ENCODE peak calls at places on chromosome 11, in four cellular contexts. One of them, this sample, is unnamed. For H3K27me3, the result is how much of the 10 kb centered on the place peaks cover.

GRCh38 chr11:2592559-2593392 is 107.0 kb downstream of the KCNQ1OT1 start:
- DNase-seq in pancreas: peak
- DNase-seq in Panc1: no peak
- DNase-seq in left ventricle myocardium inferior: no peak
- DNase-seq in this sample: no peak

GRCh38 chr11:36304349-36304748 is 8.3 kb downstream of the PRR5L start:
- DNase-seq in Panc1: no peak
- DNase-seq in pancreas: no peak
- DNase-seq in left ventricle myocardium inferior: no peak
- DNase-seq in this sample: no peak

GRCh38 chr11:57527056-57527631 is 3.4 kb downstream of the TIMM10 start:
- DNase-seq in left ventricle myocardium inferior: peak
- DNase-seq in Panc1: peak
- DNase-seq in pancreas: peak
- DNase-seq in this sample: peak

GRCh38 chr11:8373519-8374432 is 110.1 kb upstream of the LMO1 start:
- DNase-seq in pancreas: no peak
- DNase-seq in Panc1: no peak
- DNase-seq in left ventricle myocardium inferior: no peak
- DNase-seq in this sample: no peak

GRCh38 chr11:78227906-78228305 is 39.2 kb downstream of the USP35 start:
- DNase-seq in left ventricle myocardium inferior: no peak
- DNase-seq in Panc1: no peak
- DNase-seq in pancreas: no peak
- DNase-seq in this sample: no peak

GRCh38 chr11:85776951-85777602 is 33.9 kb downstream of the SYTL2 start:
- DNase-seq in left ventricle myocardium inferior: no peak
- DNase-seq in Panc1: no peak
- DNase-seq in pancreas: no peak
- DNase-seq in this sample: no peak

GRCh38 chr11:34356576-34356917 is 1.3 kb downstream of the ABTB2 start:
- DNase-seq in pancreas: no peak
- DNase-seq in left ventricle myocardium inferior: peak
- DNase-seq in Panc1: no peak
- DNase-seq in this sample: no peak

GRCh38 chr11:92826136-92826535 is 143.3 kb upstream of the MTNR1B start:
- DNase-seq in pancreas: no peak
- DNase-seq in left ventricle myocardium inferior: no peak
- DNase-seq in Panc1: no peak
- DNase-seq in this sample: no peak

GRCh38 chr11:118621071-118621815 is 13.8 kb downstream of the PHLDB1 start:
- DNase-seq in left ventricle myocardium inferior: peak
- DNase-seq in pancreas: no peak
- DNase-seq in Panc1: no peak
- DNase-seq in this sample: peak

GRCh38 chr11:65432686-65433582 is 10.3 kb downstream of the NEAT1 start:
- DNase-seq in Panc1: no peak
- DNase-seq in pancreas: no peak
- DNase-seq in left ventricle myocardium inferior: no peak
- DNase-seq in this sample: peak

GRCh38 chr11:72395993-72396392 is 38.3 kb downstream of the CLPB start:
- DNase-seq in pancreas: no peak
- DNase-seq in left ventricle myocardium inferior: no peak
- DNase-seq in Panc1: no peak
- DNase-seq in this sample: no peak

GRCh38 chr11:46345131-46345597 is 2.1 kb upstream of the DGKZ start:
- DNase-seq in pancreas: no peak
- DNase-seq in Panc1: no peak
- DNase-seq in left ventricle myocardium inferior: peak
- DNase-seq in this sample: no peak

GRCh38 chr11:6321961-6322362 is 1.7 kb upstream of the CAVIN3 start:
- DNase-seq in Panc1: peak
- DNase-seq in pancreas: no peak
- DNase-seq in left ventricle myocardium inferior: no peak
- DNase-seq in this sample: no peak

GRCh38 chr11:29159552-29160465 is 857.0 kb downstream of the KCNA4 start:
- DNase-seq in left ventricle myocardium inferior: no peak
- DNase-seq in Panc1: peak
- DNase-seq in pancreas: peak
- DNase-seq in this sample: peak

GRCh38 chr11:74001822-74002286 is 7.0 kb downstream of the UCP3 start:
- DNase-seq in Panc1: no peak
- DNase-seq in left ventricle myocardium inferior: no peak
- DNase-seq in pancreas: no peak
- DNase-seq in this sample: no peak

GRCh38 chr11:43574949-43575915 is 105.3 kb upstream of the HSD17B12 start:
- DNase-seq in pancreas: peak
- DNase-seq in Panc1: no peak
- DNase-seq in left ventricle myocardium inferior: peak
- DNase-seq in this sample: no peak

GRCh38 chr11:68150029-68150428 is 28.8 kb upstream of the CHKA start:
- DNase-seq in pancreas: peak
- DNase-seq in Panc1: no peak
- DNase-seq in left ventricle myocardium inferior: no peak
- DNase-seq in this sample: peak

GRCh38 chr11:121936781-121937447 is 179.1 kb downstream of the BLID start:
- DNase-seq in pancreas: no peak
- DNase-seq in Panc1: no peak
- DNase-seq in left ventricle myocardium inferior: no peak
- DNase-seq in this sample: no peak

GRCh38 chr11:112881461-112881860 is 79.8 kb upstream of the NCAM1 start:
- DNase-seq in pancreas: peak
- DNase-seq in Panc1: no peak
- DNase-seq in left ventricle myocardium inferior: peak
- DNase-seq in this sample: peak

GRCh38 chr11:95692526-95693270 is 96.9 kb downstream of the FAM76B start:
- DNase-seq in left ventricle myocardium inferior: no peak
- DNase-seq in Panc1: no peak
- DNase-seq in pancreas: no peak
- DNase-seq in this sample: no peak

GRCh38 chr11:21564813-21565212 is 628.1 kb upstream of the ANO5 start:
- DNase-seq in Panc1: no peak
- DNase-seq in left ventricle myocardium inferior: no peak
- DNase-seq in pancreas: no peak
- DNase-seq in this sample: no peak
- H3K27me3 ChIP-seq in Panc1: under half
- H3K27me3 ChIP-seq in left ventricle myocardium inferior: under half
- H3K27me3 ChIP-seq in pancreas: under half
- H3K27me3 ChIP-seq in this sample: under half

DNA sequence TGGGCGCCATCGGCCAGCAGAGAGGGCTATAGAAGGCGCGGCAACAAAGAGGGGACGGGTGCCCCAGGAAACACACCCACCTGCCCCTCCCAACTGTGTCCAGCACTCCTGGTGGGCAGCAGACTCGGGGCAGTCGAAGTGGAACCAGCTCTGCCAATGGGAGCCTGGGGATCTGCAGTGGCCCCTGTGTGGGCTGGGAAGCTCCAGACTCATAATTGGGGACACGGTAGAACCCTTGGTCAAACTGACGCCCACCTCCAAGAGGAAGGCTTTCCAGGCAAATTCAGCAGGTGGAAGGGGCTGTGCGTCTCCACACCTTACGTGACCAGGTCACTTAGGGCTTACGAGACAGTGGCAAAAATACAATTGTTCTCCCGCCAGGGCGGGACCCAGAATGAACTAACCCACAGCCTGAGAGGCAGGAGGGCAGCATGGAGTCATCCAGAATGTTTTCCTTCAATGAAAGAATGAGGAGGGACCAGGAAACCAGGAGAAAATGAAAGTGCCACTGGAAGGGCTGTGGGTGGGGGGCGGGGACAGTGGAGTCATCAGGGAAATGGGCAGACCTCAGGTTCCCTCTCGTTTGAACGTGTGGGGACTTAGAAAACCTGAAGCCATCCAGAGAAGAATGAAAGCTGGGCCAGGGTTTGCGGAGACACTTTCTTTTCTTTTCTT is 53.2 kb upstream of the SHANK2 start:
- DNase-seq in Panc1: no peak
- DNase-seq in left ventricle myocardium inferior: no peak
- DNase-seq in pancreas: no peak
- DNase-seq in this sample: no peak
- H3K27me3 ChIP-seq in Panc1: under half
- H3K27me3 ChIP-seq in left ventricle myocardium inferior: half or more
- H3K27me3 ChIP-seq in pancreas: under half
- H3K27me3 ChIP-seq in this sample: under half

GRCh38 chr11:134606251-134606650 is 194.2 kb upstream of the B3GAT1 start:
- DNase-seq in pancreas: no peak
- DNase-seq in left ventricle myocardium inferior: no peak
- DNase-seq in Panc1: no peak
- DNase-seq in this sample: no peak
- H3K27me3 ChIP-seq in pancreas: under half
- H3K27me3 ChIP-seq in left ventricle myocardium inferior: half or more
- H3K27me3 ChIP-seq in Panc1: under half
- H3K27me3 ChIP-seq in this sample: under half

GRCh38 chr11:116414357-116414756 is 358.4 kb downstream of the BUD13 start:
- DNase-seq in left ventricle myocardium inferior: no peak
- DNase-seq in pancreas: no peak
- DNase-seq in Panc1: no peak
- DNase-seq in this sample: no peak
- H3K27me3 ChIP-seq in left ventricle myocardium inferior: under half
- H3K27me3 ChIP-seq in pancreas: under half
- H3K27me3 ChIP-seq in Panc1: under half
- H3K27me3 ChIP-seq in this sample: under half

This sample was measured in small intestine.